ENCODE peak calls at places on chromosomes 16 and 17, in five cellular contexts. N is NCI-H1694; K is A549; H is stimulated activated CD8-positive, alpha-beta memory T cell treated with anti-CD3 and anti-CD28 coated beads, Interleukin-2, amount 100 ng/mL, for 48 hours; I is AG20443. Q is an unnamed sample.

GRCh38 chr17:77881545-77881944 is 77.0 kb upstream of the TNRC6C start:
- DNase-seq in N (no peak), K (no peak), H (peak), I (peak), Q (peak)

GRCh38 chr16:8634991-8635736 is 13.7 kb downstream of the METTL22 start:
- DNase-seq in N (no peak), K (peak), H (no peak), I (no peak), Q (no peak)

GRCh38 chr16:89354325-89354724 is 136.0 kb downstream of the ANKRD11 start:
- DNase-seq in N (no peak), K (no peak), H (no peak), I (no peak), Q (no peak)

GRCh38 chr16:88387177-88387576 is 4.4 kb downstream of the ZNF469 start:
- DNase-seq in N (no peak), K (no peak), H (no peak), I (peak), Q (no peak)

GRCh38 chr17:31674717-31675349 is 184.2 kb downstream of the COPRS start:
- DNase-seq in N (no peak), K (no peak), H (no peak), I (no peak), Q (peak)

GRCh38 chr16:30434852-30435251 is 5.0 kb upstream of the DCTPP1 start:
- DNase-seq in N (no peak), K (no peak), H (peak), I (no peak), Q (no peak)

GRCh38 chr16:30721606-30722005 is 22.6 kb downstream of the SRCAP start:
- DNase-seq in N (no peak), K (no peak), H (no peak), I (no peak), Q (no peak)

GRCh38 chr17:72887917-72888316 is 204.6 kb downstream of the SLC39A11 start:
- DNase-seq in N (no peak), K (no peak), H (no peak), I (no peak), Q (no peak)

GRCh38 chr17:56540791-56541190 is 52.7 kb upstream of the NOG start:
- DNase-seq in N (no peak), K (no peak), H (no peak), I (peak), Q (peak)

GRCh38 chr16:49932943-49933342 is 77.0 kb upstream of the ZNF423 start:
- DNase-seq in N (peak), K (no peak), H (no peak), I (peak), Q (peak)

GRCh38 chr16:11621920-11622651 is 35.4 kb upstream of the LITAF start:
- DNase-seq in N (peak), K (no peak), H (peak), I (peak), Q (no peak)

GRCh38 chr16:85819245-85819644 is 19.8 kb downstream of the COX4I1 start:
- DNase-seq in N (peak), K (peak), H (peak), I (peak), Q (peak)

GRCh38 chr17:62637809-62638208 is 10.3 kb downstream of the MRC2 start:
- DNase-seq in N (no peak), K (no peak), H (no peak), I (no peak), Q (no peak)

GRCh38 chr17:16419074-16419928 is 3.9 kb downstream of the TRPV2 start:
- DNase-seq in N (no peak), K (peak), H (peak), I (peak), Q (peak)

GRCh38 chr16:86090461-86091170 is 191.7 kb downstream of the IRF8 start:
- DNase-seq in N (no peak), K (no peak), H (no peak), I (no peak), Q (no peak)

GRCh38 chr16:21159281-21159951 is 942 bp downstream of the LDAF1 start:
- DNase-seq in N (no peak), K (no peak), H (no peak), I (peak), Q (no peak)

GRCh38 chr17:4559139-4559791 is 1.1 kb downstream of the GGT6 start:
- DNase-seq in N (no peak), K (no peak), H (no peak), I (no peak), Q (no peak)

GRCh38 chr17:27256225-27257030 is 37.5 kb upstream of the WSB1 start:
- DNase-seq in N (no peak), K (no peak), H (no peak), I (peak), Q (no peak)

GRCh38 chr17:57874058-57874419 is 24.2 kb upstream of the MRPS23 start:
- DNase-seq in N (no peak), K (no peak), H (no peak), I (no peak), Q (no peak)

GRCh38 chr17:63950940-63951907 is 19.1 kb upstream of the CD79B start:
- DNase-seq in N (no peak), K (peak), H (no peak), I (no peak), Q (peak)

GRCh38 chr17:443109-443508 is 90.5 kb upstream of the RPH3AL start:
- DNase-seq in N (no peak), K (no peak), H (no peak), I (no peak), Q (no peak)

GRCh38 chr17:75783069-75783783 is 1.4 kb upstream of the UNK start:
- DNase-seq in N (peak), K (no peak), H (no peak), I (peak), Q (peak)

GRCh38 chr17:78558181-78558850 is 18.9 kb downstream of the DNAH17 start:
- DNase-seq in N (no peak), K (peak), H (no peak), I (no peak), Q (peak)

GRCh38 chr17:15782809-15783208 is 50.7 kb downstream of the TBC1D26 start:
- DNase-seq in N (no peak), K (no peak), H (no peak), I (peak), Q (peak)

GRCh38 chr17:30324723-30325122 is 9.1 kb downstream of the TMIGD1 start:
- DNase-seq in N (no peak), K (no peak), H (no peak), I (no peak), Q (no peak)

GRCh38 chr16:89018605-89019158 is 41.7 kb upstream of the CBFA2T3 start:
- DNase-seq in N (no peak), K (no peak), H (no peak), I (peak), Q (peak)